ENCODE peak calls at places on chromosomes 2 and 18, in four cellular contexts. I, C, D and K are unnamed samples.
A peak's percentile ranks its signal among the peaks of the same experiment; 100 is the strongest.

GRCh38 chr18:9848170-9848854 is 37.5 kb upstream of the TXNDC2 start:
- DNase-seq in I (no peak), C (no peak), D (peak; percentile 51), K (no peak)

GRCh38 chr2:71558300-71559051 is 105.1 kb downstream of the DYSF start:
- DNase-seq in I (no peak), C (peak; percentile 12), D (no peak), K (no peak)

GRCh38 chr18:63079114-63079513 is 240.5 kb downstream of the BCL2 start:
- DNase-seq in I (no peak), C (no peak), D (no peak), K (no peak)

GRCh38 chr18:27595121-27595848 is 410.2 kb upstream of the CHST9 start:
- DNase-seq in I (no peak), C (no peak), D (no peak), K (no peak)

GRCh38 chr2:217092710-217093379 is 233.0 kb upstream of the TNP1 start:
- DNase-seq in I (no peak), C (no peak), D (peak; percentile 35), K (no peak)

GRCh38 chr2:65991332-65991731 is 443.6 kb upstream of the MEIS1 start:
- DNase-seq in I (no peak), C (no peak), D (no peak), K (no peak)

GRCh38 chr2:794554-795244 is 117.5 kb upstream of the TMEM18 start:
- DNase-seq in I (no peak), C (peak; percentile 34), D (no peak), K (no peak)

GRCh38 chr2:43331428-43331827 is 105.0 kb upstream of the ZFP36L2 start:
- DNase-seq in I (no peak), C (no peak), D (peak; percentile 54), K (no peak)

GRCh38 chr2:88265352-88265960 is 95.3 kb downstream of the THNSL2 start:
- DNase-seq in I (no peak), C (peak; percentile 1), D (peak; percentile 39), K (no peak)

GRCh38 chr2:39492095-39492590 is 55.1 kb upstream of the MAP4K3 start:
- DNase-seq in I (peak; percentile 75), C (peak; percentile 94), D (no peak), K (peak; percentile 83)

GRCh38 chr2:44242929-44243328 is 32.4 kb upstream of the SLC3A1 start:
- DNase-seq in I (no peak), C (no peak), D (no peak), K (no peak)

GRCh38 chr18:44882163-44882881 is 201.6 kb downstream of the SETBP1 start:
- DNase-seq in I (no peak), C (no peak), D (no peak), K (no peak)

GRCh38 chr2:102050854-102051391 is 59.2 kb downstream of the IL1R2 start:
- DNase-seq in I (no peak), C (peak; percentile 84), D (peak; percentile 61), K (no peak)

GRCh38 chr2:19035238-19035637 is 323.2 kb downstream of the OSR1 start:
- DNase-seq in I (no peak), C (peak; percentile 79), D (no peak), K (peak; percentile 55)

GRCh38 chr18:57621252-57621607 is 406 bp downstream of the NARS1 start:
- DNase-seq in I (no peak), C (no peak), D (no peak), K (no peak)

DNA sequence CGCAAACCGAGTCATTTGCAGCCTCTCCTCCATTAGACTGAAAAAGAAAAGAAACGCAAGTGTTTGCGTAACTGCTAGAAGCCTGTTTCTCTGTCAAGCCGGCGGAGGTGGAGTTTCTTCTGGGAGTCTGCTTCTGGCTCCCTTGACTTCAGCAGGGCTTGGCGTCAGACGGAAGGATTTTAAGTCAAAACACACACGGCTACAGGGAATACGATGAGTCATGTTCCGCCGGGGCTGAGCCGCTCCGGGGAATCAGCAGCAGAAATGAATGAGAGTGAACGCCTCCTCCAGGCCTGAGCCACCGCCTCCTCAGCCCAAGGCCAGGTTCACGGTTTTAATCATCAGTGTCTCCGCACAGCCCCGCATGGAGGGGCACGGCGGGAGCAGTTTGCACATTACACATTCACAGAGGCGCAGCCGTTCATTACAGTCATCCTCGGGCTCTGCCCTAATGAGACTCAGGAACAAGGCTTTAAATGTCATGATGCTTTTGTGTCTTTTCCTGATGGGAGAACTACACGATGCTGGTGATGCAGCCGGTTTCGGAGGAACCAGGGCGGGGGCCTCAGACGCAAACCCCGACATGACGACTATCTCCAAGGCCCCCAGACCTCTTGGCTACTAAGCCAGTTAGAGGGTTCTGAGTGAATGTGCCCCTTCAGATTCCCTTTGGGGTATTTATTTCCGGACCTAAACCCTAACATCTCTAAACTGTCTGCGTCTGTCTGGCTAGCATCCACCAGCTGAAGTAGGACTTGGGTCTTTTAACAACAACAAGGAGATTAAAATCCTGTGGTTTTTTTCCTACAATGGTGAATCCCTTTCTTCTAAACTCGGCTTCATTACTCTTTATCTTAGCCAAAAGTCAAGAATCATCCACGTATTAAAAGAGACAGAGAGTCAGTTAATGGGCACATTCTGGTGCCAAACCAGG is 11.1 kb upstream of the SCG2 start:
- DNase-seq in I (peak; percentile 92), C (peak; percentile 99), D (peak; percentile 21), K (peak; percentile 93)
- TF ChIP-seq CTCF in I (no peak), C (peak; percentile 19), D (no peak), K (peak; percentile 32)

DNA sequence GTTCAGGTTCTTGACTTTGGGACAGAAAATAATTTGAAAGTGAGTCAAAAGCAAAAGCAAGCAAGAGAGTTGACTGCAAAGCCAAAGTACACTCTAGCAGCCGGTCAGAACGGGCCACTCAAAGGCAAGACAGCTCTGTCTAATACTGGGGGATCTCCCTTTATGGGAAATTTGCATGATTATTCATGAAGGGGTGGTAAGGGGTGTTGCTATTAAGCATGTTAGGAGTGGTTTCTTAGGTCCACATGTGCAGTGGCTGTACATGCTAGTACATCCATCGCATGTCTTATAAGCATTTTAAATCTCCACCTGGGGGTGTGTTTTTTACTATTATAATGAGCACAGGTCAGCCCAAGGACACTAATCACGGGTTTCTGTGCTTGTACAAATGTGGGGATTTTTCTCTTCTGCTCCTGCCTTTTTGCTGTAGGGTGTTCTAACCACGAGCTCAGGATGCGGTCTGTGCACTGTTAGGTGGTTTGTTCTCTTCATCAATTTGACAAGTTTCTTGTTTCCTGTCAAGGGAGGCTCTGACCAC is 60.2 kb upstream of the SPP2 start:
- DNase-seq in I (no peak), C (no peak), D (no peak), K (no peak)
- H3K4me3 ChIP-seq in I (no peak overlapping the region), C (no peak overlapping the region), D (no peak overlapping the region), K (no peak overlapping the region)

DNA sequence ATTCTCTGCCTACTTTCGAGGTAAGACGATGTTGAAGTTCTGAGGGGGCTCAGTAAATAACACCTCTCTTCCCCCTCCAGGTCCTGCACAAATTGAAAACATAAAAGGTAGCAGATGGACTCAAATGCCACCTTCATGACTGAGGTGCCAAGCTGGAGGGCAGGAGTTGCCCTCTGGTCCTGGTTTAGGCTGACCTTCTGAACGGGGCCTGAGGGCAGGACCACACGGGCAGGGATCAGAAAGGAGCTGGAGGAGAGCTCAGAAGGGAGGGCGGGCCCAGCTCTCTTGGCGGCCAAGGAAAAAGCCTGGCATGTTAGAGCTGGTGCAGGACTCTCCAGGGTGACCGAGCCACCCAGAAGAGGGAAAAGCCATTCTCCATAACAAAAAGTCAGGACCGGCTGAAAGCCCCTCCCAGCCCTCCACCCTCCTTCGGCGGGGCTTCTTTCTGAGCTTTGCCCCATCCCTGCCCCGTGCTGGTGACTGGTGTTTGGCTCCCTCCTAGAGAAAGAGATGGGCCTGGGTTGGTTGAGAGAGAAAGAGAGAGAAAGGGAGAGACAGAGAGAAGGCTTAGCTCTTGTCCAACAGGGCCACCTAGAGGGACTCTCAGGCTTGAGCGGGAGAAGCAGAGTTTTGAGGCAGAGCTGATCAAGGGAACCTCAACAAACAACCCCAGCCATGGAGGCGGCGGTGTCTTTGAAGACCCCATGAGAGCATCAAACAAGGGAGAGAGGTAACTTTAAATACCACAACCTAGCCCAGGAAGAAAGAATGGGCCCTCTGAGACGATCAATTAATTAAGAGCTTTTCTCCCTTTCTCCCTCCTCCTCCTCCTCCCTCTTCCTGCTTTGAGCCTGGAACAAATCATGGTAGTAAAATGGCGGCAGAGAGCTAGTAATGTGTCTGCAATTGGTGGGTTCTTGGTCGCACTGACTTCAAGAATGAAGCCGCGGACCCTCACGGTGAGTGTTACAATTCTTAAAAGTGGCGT is 50.8 kb downstream of the WIPF1 start:
- DNase-seq in I (no peak), C (peak; percentile 19), D (peak; percentile 42), K (no peak)
- TF ChIP-seq CTCF in I (peak; percentile 74), C (peak; percentile 61), D (peak; percentile 89), K (peak; percentile 60)

GRCh38 chr2:151632993-151633592 is 101.2 kb downstream of the NEB start:
- DNase-seq in I (no peak), C (peak; percentile 41), D (no peak), K (no peak)

GRCh38 chr2:151634726-151635467 is 99.4 kb downstream of the NEB start:
- DNase-seq in I (no peak), C (no peak), D (no peak), K (no peak)

GRCh38 chr2:151640087-151640486 is 94.2 kb downstream of the NEB start:
- DNase-seq in I (no peak), C (no peak), D (no peak), K (no peak)

GRCh38 chr2:151637284-151637781 is 96.9 kb downstream of the NEB start:
- DNase-seq in I (no peak), C (no peak), D (no peak), K (no peak)

GRCh38 chr2:151638188-151638933 is 95.9 kb downstream of the NEB start:
- DNase-seq in I (no peak), C (no peak), D (no peak), K (no peak)
- H3K4me3 ChIP-seq in I (no peak overlapping the region), C (no peak overlapping the region), D (no peak overlapping the region), K (no peak overlapping the region)

GRCh38 chr2:201929627-201930026 is 104.0 kb upstream of the FZD7 start:
- DNase-seq in I (no peak), C (no peak), D (no peak), K (no peak)

GRCh38 chr2:201931955-201932354 is 101.7 kb upstream of the FZD7 start:
- DNase-seq in I (peak; percentile 16), C (peak; percentile 64), D (no peak), K (peak; percentile 59)

GRCh38 chr2:201930043-201930442 is 103.6 kb upstream of the FZD7 start:
- DNase-seq in I (no peak), C (no peak), D (no peak), K (no peak)

GRCh38 chr2:201931475-201931874 is 102.2 kb upstream of the FZD7 start:
- DNase-seq in I (no peak), C (no peak), D (no peak), K (no peak)

DNA sequence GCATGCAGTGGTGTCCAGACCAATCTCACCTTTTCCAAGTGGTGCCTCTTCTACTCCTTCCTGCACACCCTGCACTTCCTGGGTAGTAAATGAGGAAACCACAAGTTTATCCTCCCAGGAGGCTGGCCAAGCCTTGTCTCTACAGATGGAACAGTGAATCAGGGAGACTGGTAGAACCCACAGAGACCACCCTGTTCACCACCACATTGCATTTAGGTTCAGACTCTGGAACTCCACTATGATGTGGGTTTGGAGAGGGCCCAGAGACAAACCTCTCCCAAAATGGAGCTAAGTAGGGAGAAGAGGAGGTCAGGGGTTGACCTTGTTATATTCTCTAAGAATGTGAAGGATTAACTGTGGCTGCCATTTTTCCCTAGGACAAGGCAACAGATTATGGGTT is 102.8 kb upstream of the FZD7 start:
- DNase-seq in I (no peak), C (no peak), D (no peak), K (no peak)
- TF ChIP-seq CTCF in I (no peak), C (no peak), D (no peak), K (no peak)